ENCODE peak calls at places on chromosome 1, in four cellular contexts. X is GM12878, I is AG04450, U is astrocyte. J is an unnamed sample.

GRCh38 chr1:119986007-119986497 is 83.4 kb downstream of the NOTCH2 start:
- DNase-seq in U (no peak), I (no peak), X (no peak), J (no peak)

GRCh38 chr1:118985611-118986290 is 2.4 kb downstream of the TBX15 start:
- DNase-seq in U (no peak), X (no peak), I (no peak), J (peak)

GRCh38 chr1:197994907-197995407 is 77.8 kb downstream of the LHX9 start:
- DNase-seq in X (no peak), I (no peak), U (no peak), J (peak)

GRCh38 chr1:239558559-239558958 is 172.2 kb downstream of the CHRM3 start:
- DNase-seq in I (no peak), U (no peak), X (no peak), J (no peak)

GRCh38 chr1:157269656-157270375 is 131.6 kb upstream of the ETV3 start:
- DNase-seq in X (peak), I (no peak), U (no peak), J (no peak)

GRCh38 chr1:231233735-231234417 is 7.1 kb upstream of the GNPAT start:
- DNase-seq in I (no peak), U (peak), X (no peak), J (peak)

GRCh38 chr1:115088871-115089442 is 346 bp downstream of the TSPAN2 start:
- DNase-seq in U (no peak), X (no peak), I (no peak), J (no peak)

GRCh38 chr1:87279201-87279860 is 49.3 kb upstream of the LMO4 start:
- DNase-seq in U (peak), I (no peak), X (no peak), J (peak)

GRCh38 chr1:17377325-17377953 is 5.4 kb downstream of the PADI6 start:
- DNase-seq in X (no peak), I (no peak), U (no peak), J (no peak)

GRCh38 chr1:2279210-2279639 is 51.1 kb downstream of the SKI start:
- DNase-seq in X (no peak), U (peak), I (peak), J (peak)

GRCh38 chr1:3736131-3736561 is 16.1 kb upstream of the CCDC27 start:
- DNase-seq in U (no peak), I (no peak), X (no peak), J (no peak)

DNA sequence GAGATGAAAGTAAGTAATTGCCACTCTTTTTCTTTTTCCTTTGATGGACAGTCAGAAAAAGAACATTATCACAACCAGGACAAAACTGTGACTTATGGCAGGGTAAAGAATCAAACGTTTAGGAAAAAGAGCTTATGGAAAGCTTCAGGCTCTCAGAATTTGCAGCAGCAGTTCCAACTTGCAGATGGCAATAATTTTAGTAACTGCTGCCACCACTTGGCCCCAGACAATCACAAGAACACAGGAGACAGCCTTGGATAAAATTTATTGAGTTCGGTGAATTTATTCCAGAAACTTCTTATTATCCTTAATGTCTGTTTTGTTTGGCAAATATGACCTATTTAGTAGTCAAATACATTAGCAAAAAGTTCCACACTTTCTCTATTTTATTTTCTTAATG is 804.4 kb downstream of the BRINP3 start:
- DNase-seq in I (no peak), U (no peak), X (no peak), J (peak)
- TF ChIP-seq CTCF in I (no peak), U (no peak), X (no peak), J (peak)

DNA sequence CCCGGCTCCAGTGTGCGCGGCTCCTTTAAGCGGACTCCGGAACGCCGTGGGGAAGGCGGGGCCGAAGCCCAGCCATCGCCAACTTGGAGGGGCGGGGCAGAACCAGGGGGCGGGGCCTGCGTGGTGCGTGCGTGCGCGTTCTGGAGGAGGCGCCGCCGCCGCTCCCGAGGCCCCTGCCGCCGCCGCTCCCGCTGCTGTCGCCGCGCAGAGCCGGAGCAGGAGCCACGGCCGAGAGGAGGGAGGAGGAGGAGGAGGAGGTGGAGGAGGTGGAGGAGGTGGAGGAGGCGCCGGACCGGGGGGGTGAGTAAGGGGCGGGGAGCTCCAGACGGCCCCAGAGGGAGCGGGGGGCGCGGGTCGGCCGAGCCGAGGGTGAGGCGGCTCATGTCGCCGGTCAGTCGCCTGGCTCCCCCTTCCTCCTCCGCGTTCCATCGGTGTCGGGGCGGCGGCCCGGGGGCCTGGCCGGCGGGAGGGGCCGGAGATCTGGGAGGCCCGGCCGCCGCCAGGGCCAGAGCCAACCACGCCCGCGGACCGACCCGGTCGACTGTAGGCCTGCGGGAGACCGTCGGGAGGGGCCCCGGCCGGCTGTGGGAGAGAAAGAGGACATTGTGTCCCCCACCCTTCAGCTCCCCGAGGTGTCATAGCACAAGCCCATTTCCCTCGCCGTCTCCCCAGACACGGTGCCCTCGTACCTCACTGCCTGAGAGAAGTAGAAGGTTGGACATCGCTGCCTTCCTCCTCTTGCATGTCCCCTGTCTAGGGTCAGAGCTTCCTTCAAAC is at the start of gene RAP1A:
- DNase-seq in I (peak), X (peak), U (peak), J (peak)
- H3K4me3 ChIP-seq in I (peak), X (peak), U (peak), J (peak)

GRCh38 chr1:21573971-21574458 is 64.8 kb downstream of the ALPL start:
- DNase-seq in I (no peak), U (peak), X (no peak), J (peak)
- TF ChIP-seq CTCF in I (peak), U (peak), X (peak), J (peak)

DNA sequence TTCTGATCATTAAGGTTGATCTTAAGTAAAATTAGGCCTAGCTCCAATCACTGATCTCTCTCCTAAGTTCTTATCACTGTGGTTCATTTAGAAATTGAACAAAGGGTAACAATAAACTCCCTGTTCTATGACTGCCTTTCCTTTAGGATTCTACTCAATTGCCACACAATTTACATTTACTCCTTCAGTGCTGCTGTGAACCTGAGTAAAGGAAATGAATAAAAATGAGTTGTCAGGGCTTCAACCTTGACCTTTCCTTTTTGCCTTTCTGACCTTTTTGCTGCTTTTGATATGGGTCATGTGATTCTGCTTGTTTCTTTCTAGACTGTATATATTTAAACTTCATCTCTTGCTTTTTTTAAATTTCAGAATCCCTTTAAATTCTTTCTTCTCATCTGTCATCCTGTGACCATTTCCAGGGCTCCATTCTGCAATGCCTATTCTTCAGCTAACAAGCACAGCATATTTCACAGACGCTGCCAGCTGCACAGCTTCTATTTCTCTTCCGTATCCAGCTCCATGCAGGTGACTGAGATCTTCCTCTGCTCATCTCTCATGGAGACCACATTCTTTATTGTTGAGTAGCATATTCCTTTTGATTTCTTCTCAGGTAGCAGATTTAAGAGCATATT is 3.2 kb downstream of the LRRC8B start:
- DNase-seq in U (no peak), I (no peak), X (no peak), J (no peak)
- H3K4me3 ChIP-seq in U (no peak), I (no peak), X (peak), J (no peak)

GRCh38 chr1:44174630-44175029 is 33.2 kb upstream of the KLF18 start:
- DNase-seq in U (no peak), I (no peak), X (no peak), J (no peak)

GRCh38 chr1:44168520-44169098 is 27.2 kb upstream of the KLF18 start:
- DNase-seq in U (no peak), X (no peak), I (no peak), J (no peak)

DNA sequence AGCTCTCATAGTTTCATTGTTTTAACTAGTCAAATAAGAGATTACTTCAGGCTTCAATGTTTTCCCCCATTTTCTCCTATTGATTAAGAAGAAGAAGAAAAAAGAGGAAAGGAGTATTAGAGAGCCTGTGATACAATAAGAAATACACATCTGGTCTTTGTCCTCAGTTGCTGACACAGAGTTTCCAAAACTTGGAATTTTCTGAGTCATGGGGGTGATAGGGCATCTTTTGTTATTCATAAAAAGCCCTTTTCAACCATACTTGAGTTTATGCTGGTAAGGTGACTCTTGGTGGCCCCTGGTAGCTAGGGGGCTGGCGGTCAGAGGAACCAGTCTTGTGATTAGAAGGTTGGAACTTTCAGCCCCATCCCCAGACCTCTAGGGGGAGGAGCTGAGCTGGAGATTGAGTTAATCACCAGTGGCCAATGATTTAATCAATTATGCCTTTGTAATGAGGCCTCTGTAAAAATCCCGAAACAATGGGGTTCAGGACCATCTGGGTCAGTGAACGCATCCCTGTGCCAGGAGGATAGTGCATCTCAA is 28.9 kb upstream of the KLF18 start:
- DNase-seq in I (no peak), X (no peak), U (peak), J (peak)
- TF ChIP-seq CTCF in I (no peak), X (no peak), U (no peak), J (peak)

DNA sequence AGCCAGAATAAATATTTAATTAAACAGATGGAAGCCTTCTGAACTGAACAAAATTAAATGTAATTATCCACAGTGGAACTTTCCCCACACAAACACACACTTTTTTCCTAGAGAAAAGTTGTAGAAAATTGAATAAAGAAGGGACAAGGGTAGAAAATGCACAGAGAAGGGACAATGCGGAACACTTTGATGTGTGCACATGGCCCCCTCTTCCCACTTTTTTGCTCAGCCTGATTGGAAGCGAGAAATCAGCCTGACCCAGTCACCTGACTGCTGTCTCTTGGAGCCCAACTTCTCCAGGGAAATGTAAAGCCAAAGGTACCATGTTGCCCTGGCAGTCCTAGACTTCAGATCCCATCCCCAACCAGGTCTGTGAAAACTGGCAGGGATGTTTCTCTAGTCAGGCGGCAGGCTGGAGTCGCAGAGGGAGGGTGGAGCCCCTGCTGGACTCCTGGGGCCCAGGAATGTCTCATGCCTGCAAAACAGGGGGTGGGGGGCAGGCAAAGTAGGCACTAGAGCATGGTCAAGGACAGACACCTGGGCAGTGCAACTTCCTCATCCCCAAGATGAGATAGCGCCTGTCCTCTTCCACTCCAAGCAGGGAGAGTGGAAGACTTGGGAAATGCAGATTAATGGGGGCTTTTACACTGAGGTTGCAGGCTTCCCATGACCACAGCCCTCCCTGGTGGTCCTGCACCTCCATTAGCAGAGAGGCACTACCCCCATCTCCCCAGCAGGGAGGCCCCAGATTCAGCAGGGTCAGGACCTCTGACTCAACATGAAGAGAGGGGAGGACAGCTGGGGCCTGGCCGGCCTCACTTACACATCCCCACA is 2.8 kb downstream of the CERS2 start:
- DNase-seq in X (no peak), U (no peak), I (no peak), J (no peak)
- H3K4me3 ChIP-seq in X (peak), U (peak), I (peak), J (peak)

GRCh38 chr1:235631816-235632215 is 17.8 kb downstream of the GNG4 start:
- DNase-seq in U (no peak), I (no peak), X (no peak), J (no peak)
- TF ChIP-seq CTCF in U (no peak), I (no peak), X (no peak), J (peak)

GRCh38 chr1:41364444-41365319 is 3.4 kb downstream of the FOXO6 start:
- DNase-seq in U (no peak), X (no peak), I (no peak), J (no peak)

GRCh38 chr1:41362357-41362721 is 1.1 kb downstream of the FOXO6 start:
- DNase-seq in U (no peak), X (no peak), I (no peak), J (no peak)

GRCh38 chr1:41361495-41362356 is 492 bp downstream of the FOXO6 start:
- DNase-seq in U (no peak), I (no peak), X (no peak), J (no peak)

GRCh38 chr1:41363632-41364320 is 2.5 kb downstream of the FOXO6 start:
- DNase-seq in X (no peak), U (no peak), I (no peak), J (no peak)

DNA sequence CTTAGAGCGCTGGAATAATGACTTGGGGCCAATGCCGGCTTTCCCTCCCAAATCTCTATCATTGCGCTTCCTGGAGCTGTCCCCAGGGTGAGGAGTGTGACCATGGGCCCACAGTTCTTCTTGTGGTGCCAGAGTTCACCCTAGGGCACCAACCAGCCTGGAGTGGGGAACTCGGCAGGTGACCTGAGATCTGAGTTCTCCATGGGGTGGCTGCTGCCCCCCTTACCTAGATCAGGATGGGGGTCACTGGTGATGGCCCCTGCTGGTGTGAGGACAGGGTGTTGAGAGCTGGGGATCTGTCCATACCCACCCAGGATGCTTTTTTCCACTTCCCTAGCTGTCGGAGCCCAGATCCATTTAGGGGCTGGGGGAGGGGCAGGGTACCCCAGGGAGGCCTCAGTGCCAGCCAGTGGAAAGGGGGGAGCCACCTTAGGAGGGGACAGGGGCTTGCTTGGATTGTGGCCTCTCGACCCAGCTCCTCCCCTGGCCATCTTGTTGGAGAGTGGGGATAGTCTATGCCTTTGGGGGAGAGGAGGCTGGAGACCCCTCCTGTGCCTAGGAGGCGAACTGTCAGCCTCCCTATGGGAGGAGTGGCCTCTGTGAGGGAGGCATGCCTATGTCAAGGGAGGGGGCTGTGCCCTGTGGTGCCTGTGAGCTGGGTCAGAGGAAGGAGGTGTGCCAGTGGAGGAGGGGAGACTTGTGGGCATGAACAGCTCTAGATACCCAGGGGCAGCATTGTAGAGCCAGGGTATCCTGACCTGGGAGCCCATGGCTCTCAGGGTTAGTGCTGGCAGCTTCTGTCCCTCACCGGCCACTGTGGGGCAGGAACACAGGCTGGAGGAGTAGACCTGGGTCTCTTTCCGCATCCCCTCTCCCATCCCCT is 1.8 kb downstream of the FOXO6 start:
- DNase-seq in I (no peak), U (no peak), X (no peak), J (no peak)
- H3K4me3 ChIP-seq in I (no peak), U (no peak), X (no peak), J (no peak)

DNA sequence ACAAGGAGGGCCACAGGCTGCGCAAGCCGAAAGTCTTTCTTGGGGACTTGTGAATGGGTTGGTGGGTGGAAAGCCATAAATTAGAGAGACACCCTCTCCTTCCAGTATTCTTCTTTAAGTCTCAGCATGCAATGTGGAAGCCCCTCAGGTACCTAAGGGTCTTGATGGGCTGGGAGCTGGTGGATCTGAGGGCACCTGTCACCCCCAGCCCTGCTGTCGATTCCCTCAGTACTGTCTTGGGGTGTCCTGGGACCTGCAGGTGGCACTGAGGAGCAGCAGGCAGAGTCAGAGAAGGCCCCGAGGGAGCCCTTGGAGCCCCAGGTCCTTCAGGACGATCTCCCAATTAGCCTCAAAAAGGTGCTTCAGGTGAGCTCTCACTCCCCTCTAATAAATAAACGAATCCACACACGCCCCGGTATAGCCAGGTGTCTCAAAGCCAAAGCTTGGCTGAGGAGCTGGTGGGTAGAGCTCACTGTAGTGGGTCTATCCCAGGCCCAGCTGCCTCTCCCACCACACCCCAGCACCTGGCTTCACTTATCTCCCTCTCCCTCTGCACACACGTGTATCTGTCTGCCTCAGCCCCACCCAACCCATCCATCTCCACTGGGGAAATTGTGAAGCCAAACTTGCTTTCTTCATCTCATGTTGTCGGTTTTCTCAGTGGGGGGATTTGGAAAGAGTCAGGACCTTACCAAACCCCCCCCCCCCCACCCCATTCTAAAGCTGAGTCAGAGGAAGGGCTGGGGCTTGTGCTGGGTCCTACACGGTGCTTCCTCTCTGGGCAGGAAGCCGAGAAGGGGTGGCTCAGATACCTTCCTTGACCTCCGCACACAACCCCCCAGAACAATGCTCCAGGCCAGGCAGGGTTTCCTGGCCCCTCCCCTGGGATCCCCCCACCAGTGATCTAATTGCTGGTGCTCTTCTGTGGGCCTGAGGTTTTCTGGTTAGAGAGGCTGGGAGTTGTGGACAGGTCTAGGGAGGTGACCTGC is 1.6 kb downstream of the ADAM15 start:
- DNase-seq in U (no peak), X (no peak), I (no peak), J (no peak)
- TF ChIP-seq CTCF in U (peak), X (peak), I (peak), J (peak)